ENCODE peak calls at places on chromosomes 4 and X, in ten cellular contexts. I is NCI-H748 treated with DMSO at 0.1 percent for 48 hours; X is WTC11; Y is tibial artery; R is iPS-NIHi11; C is IMR-90; S is GM06990; N is stimulated activated CD4-positive, alpha-beta T cell treated with anti-CD3 and anti-CD28 coated beads, Interleukin-1b, Interleukin-23, amount 100 ng/mL, for 4 hours; M is globus pallidus; B is non-pigmented ciliary epithelial cell. W is an unnamed sample.

GRCh38 chr4:56976878-56977320 is 507 bp downstream of the NOA1 start:
- DNase-seq in I (no peak), X (peak), Y (peak), R (peak), C (no peak), S (no peak), N (peak), M (no peak), B (no peak), W (no peak)

GRCh38 chr4:22532896-22533295 is 17.0 kb upstream of the ADGRA3 start:
- DNase-seq in I (no peak), X (no peak), Y (no peak), R (no peak), C (no peak), S (no peak), N (no peak), M (no peak), B (no peak), W (no peak)

GRCh38 chrX:6226646-6227444 is 1.8 kb downstream of the NLGN4X start:
- DNase-seq in I (no peak), X (peak), Y (no peak), R (peak), C (no peak), S (peak), N (no peak), M (peak), B (no peak), W (no peak)

GRCh38 chr4:78650106-78651021 is 98.8 kb downstream of the ANXA3 start:
- DNase-seq in I (no peak), X (no peak), Y (no peak), R (no peak), C (peak), S (no peak), N (no peak), M (no peak), B (no peak), W (no peak)

GRCh38 chr4:44928785-44929184 is 202.4 kb upstream of the GNPDA2 start:
- DNase-seq in I (no peak), X (no peak), Y (no peak), R (no peak), C (no peak), S (no peak), N (no peak), M (no peak), B (no peak), W (no peak)

GRCh38 chr4:158255727-158256324 is 45.5 kb downstream of the TMEM144 start:
- DNase-seq in I (peak), X (no peak), Y (no peak), R (peak), C (peak), S (no peak), N (no peak), M (peak), B (peak), W (no peak)

GRCh38 chr4:169996379-169997245 is 29.6 kb downstream of the MFAP3L start:
- DNase-seq in I (no peak), X (no peak), Y (no peak), R (no peak), C (no peak), S (no peak), N (no peak), M (no peak), B (no peak), W (no peak)

GRCh38 chr4:72828864-72829263 is 240.7 kb downstream of the COX18 start:
- DNase-seq in I (no peak), X (no peak), Y (no peak), R (no peak), C (no peak), S (no peak), N (no peak), M (no peak), B (no peak), W (no peak)

GRCh38 chr4:147518086-147518485 is 37.2 kb downstream of the EDNRA start:
- DNase-seq in I (no peak), X (no peak), Y (no peak), R (no peak), C (no peak), S (no peak), N (no peak), M (no peak), B (no peak), W (no peak)

GRCh38 chr4:60934896-60935295 is 265.2 kb upstream of the ADGRL3 start:
- DNase-seq in I (no peak), X (no peak), Y (no peak), R (no peak), C (no peak), S (no peak), N (no peak), M (no peak), B (no peak), W (no peak)

GRCh38 chr4:27112587-27112986 is 251.9 kb downstream of the STIM2 start:
- DNase-seq in I (no peak), X (no peak), Y (no peak), R (no peak), C (no peak), S (no peak), N (no peak), M (no peak), B (no peak), W (no peak)

GRCh38 chr4:107050525-107051135 is 14.5 kb upstream of the DKK2 start:
- DNase-seq in I (peak), X (no peak), Y (no peak), R (peak), C (peak), S (no peak), N (no peak), M (no peak), B (no peak), W (no peak)